ENCODE peak calls at places on chromosomes 1 and 21, in seven cellular contexts. G is progenitor cell of endocrine pancreas, I is heart right ventricle, Q is HCT116, Y is psoas muscle, O is cardiac fibroblast, V is HFFc6. B is an unnamed sample.

GRCh38 chr1:11940260-11940921 is 5.9 kb downstream of the PLOD1 start:
- DNase-seq in I (no peak), V (peak; percentile 41), G (no peak), Y (no peak), O (no peak), Q (no peak), B (no peak)

GRCh38 chr1:19495000-19495656 is 9.8 kb upstream of the CAPZB start:
- DNase-seq in O (peak; percentile 55), V (no peak), Y (no peak), I (no peak), Q (no peak), G (no peak), B (no peak)

GRCh38 chr1:95041491-95042165 is 31.1 kb downstream of the ALG14 start:
- DNase-seq in Q (peak; percentile 59), O (peak; percentile 91), I (no peak), G (peak; percentile 17), V (peak; percentile 87), Y (no peak), B (peak; percentile 66)

GRCh38 chr1:207494171-207494570 is 1.8 kb upstream of the CR1 start:
- DNase-seq in Y (no peak), Q (no peak), G (no peak), V (no peak), I (no peak), O (no peak), B (no peak)

GRCh38 chr1:240768979-240769378 is 157.0 kb upstream of the GREM2 start:
- DNase-seq in Y (no peak), V (no peak), O (no peak), I (no peak), G (no peak), Q (no peak), B (no peak)

GRCh38 chr21:44615881-44616590 is 4.2 kb downstream of the KRTAP10-8 start:
- DNase-seq in Q (no peak), G (no peak), O (no peak), Y (no peak), V (no peak), I (no peak), B (no peak)

GRCh38 chr1:43143441-43143888 is 28.6 kb downstream of the EBNA1BP2 start:
- DNase-seq in I (no peak), G (no peak), Y (no peak), V (no peak), Q (peak; percentile 83), O (peak; percentile 22), B (no peak)

GRCh38 chr1:94597701-94598100 is 56.1 kb upstream of the F3 start:
- DNase-seq in I (no peak), Q (no peak), O (peak; percentile 91), Y (no peak), G (no peak), V (peak; percentile 79), B (no peak)

GRCh38 chr1:92778371-92778770 is 6.5 kb downstream of the EVI5 start:
- DNase-seq in Q (no peak), Y (no peak), G (no peak), O (no peak), V (no peak), I (no peak), B (no peak)

GRCh38 chr1:202710070-202711025 is at the start of gene SYT2:
- DNase-seq in V (no peak), O (no peak), Q (no peak), G (peak; percentile 79), Y (peak; percentile 27), I (no peak), B (no peak)

GRCh38 chr1:53657891-53658396 is 81.0 kb downstream of the GLIS1 start:
- DNase-seq in V (no peak), O (no peak), G (no peak), Q (no peak), Y (no peak), I (no peak), B (no peak)

GRCh38 chr1:200079576-200079975 is 52.1 kb downstream of the NR5A2 start:
- DNase-seq in V (no peak), G (no peak), Q (no peak), I (no peak), O (no peak), Y (no peak), B (no peak)

GRCh38 chr1:153364766-153365678 is 7.4 kb downstream of the S100A9 start:
- DNase-seq in V (no peak), G (no peak), Y (no peak), O (no peak), Q (no peak), I (no peak), B (no peak)

GRCh38 chr1:66197785-66198184 is 336.2 kb upstream of the SGIP1 start:
- DNase-seq in V (no peak), Y (no peak), O (no peak), Q (no peak), I (no peak), G (no peak), B (no peak)

GRCh38 chr21:18705971-18706370 is 302.4 kb upstream of the TMPRSS15 start:
- DNase-seq in O (no peak), G (no peak), I (no peak), V (no peak), Q (no peak), Y (no peak), B (no peak)

GRCh38 chr1:145782166-145783099 is 41.5 kb downstream of the RNF115 start:
- DNase-seq in O (peak; percentile 94), V (peak; percentile 83), Y (no peak), Q (peak; percentile 77), G (no peak), I (no peak), B (peak; percentile 56)

GRCh38 chr1:144101397-144102050 is 129.7 kb upstream of the FAM72C start:
- DNase-seq in G (peak; percentile 13), Q (no peak), I (peak; percentile 17), V (peak; percentile 5), O (no peak), Y (peak; percentile 30), B (no peak)

GRCh38 chr1:91835087-91835521 is 50.8 kb downstream of the TGFBR3 start:
- DNase-seq in O (no peak), Y (no peak), I (no peak), V (no peak), G (no peak), Q (no peak), B (no peak)

GRCh38 chr1:40830419-40830943 is 31.7 kb downstream of the CITED4 start:
- DNase-seq in V (no peak), O (no peak), I (no peak), Q (no peak), G (no peak), Y (no peak), B (no peak)

GRCh38 chr1:33181038-33181861 is 593 bp downstream of the TRIM62 start:
- DNase-seq in V (peak; percentile 17), Q (no peak), Y (peak; percentile 51), I (peak; percentile 51), O (peak; percentile 34), G (peak; percentile 30), B (no peak)

GRCh38 chr1:221268295-221268694 is 389.1 kb downstream of the HLX start:
- DNase-seq in G (no peak), Q (no peak), O (peak; percentile 84), I (no peak), V (peak; percentile 76), Y (no peak), B (peak; percentile 61)

GRCh38 chr1:9371391-9371935 is 78.8 kb downstream of the SPSB1 start:
- DNase-seq in V (peak; percentile 15), Q (no peak), Y (peak; percentile 53), O (peak; percentile 34), I (peak; percentile 44), G (no peak), B (peak; percentile 88)

GRCh38 chr1:46568614-46569013 is 17.2 kb upstream of the KNCN start:
- DNase-seq in G (no peak), Y (no peak), V (no peak), Q (no peak), I (no peak), O (no peak), B (no peak)

GRCh38 chr1:46569909-46570725 is 18.7 kb upstream of the KNCN start:
- DNase-seq in V (no peak), Y (no peak), Q (no peak), O (no peak), G (no peak), I (no peak), B (no peak)

GRCh38 chr1:46571691-46572225 is 20.3 kb upstream of the KNCN start:
- DNase-seq in O (no peak), Y (no peak), G (no peak), Q (no peak), V (no peak), I (no peak), B (no peak)

DNA sequence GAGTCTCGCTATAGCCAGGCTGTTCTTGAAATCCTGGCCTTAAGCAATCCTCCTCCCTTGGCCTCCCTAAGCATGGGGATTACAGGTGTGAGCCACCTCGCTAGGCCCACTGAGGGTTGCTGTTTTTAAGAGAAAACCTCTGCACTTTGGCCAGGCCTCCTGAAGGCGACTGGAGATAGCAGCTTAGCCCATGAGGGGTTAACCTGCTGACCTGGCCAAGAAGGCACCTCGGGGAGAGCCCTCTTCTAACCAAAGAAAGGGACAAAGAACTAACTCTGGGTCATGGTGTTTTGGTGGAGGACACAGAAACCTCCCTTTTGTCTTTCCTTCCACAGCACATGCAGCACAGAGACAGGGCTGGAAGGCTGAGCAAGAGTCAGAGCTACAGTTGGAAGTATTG is 17.7 kb upstream of the KNCN start:
- DNase-seq in Q (no peak), O (no peak), G (no peak), V (no peak), Y (no peak), I (no peak), B (no peak)
- TF ChIP-seq CTCF in Q (no peak), O (no peak), G (no peak), V (no peak), Y (no peak), I (no peak), B (no peak)

GRCh38 chr1:155509064-155509463 is 53.5 kb downstream of the ASH1L start:
- DNase-seq in O (no peak), G (no peak), V (no peak), Y (no peak), Q (no peak), I (no peak), B (no peak)

GRCh38 chr1:155499953-155500621 is 62.5 kb downstream of the ASH1L start:
- DNase-seq in O (no peak), V (no peak), Y (no peak), I (no peak), G (no peak), Q (no peak), B (no peak)

GRCh38 chr1:155507960-155508359 is 54.6 kb downstream of the ASH1L start:
- DNase-seq in Y (no peak), G (no peak), Q (no peak), I (no peak), O (no peak), V (no peak), B (no peak)

GRCh38 chr1:155499263-155499662 is 63.3 kb downstream of the ASH1L start:
- DNase-seq in V (no peak), O (peak; percentile 59), Y (no peak), G (no peak), I (no peak), Q (no peak), B (no peak)

GRCh38 chr1:155504207-155504606 is 58.4 kb downstream of the ASH1L start:
- DNase-seq in V (peak; percentile 32), G (no peak), I (no peak), O (peak; percentile 71), Q (peak; percentile 24), Y (no peak), B (no peak)
- TF ChIP-seq CTCF in V (peak; percentile 60), G (peak; percentile 26), I (peak; percentile 56), O (peak; percentile 45), Q (peak; percentile 46), Y (peak; percentile 32), B (peak; percentile 24)

GRCh38 chr1:15273274-15273673 is 26.3 kb downstream of the FHAD1 start:
- DNase-seq in V (no peak), G (no peak), O (no peak), Q (no peak), I (no peak), Y (no peak), B (no peak)
- TF ChIP-seq CTCF in V (no peak), G (no peak), O (no peak), Q (no peak), I (no peak), Y (no peak), B (no peak)

GRCh38 chr1:14925336-14926136 is 228.0 kb upstream of the TMEM51 start:
- DNase-seq in Q (no peak), I (no peak), V (no peak), G (no peak), O (no peak), Y (no peak), B (no peak)
- TF ChIP-seq CTCF in Q (peak; percentile 7), I (no peak), V (no peak), G (no peak), O (no peak), Y (no peak), B (peak; percentile 8)